ENCODE peak calls at places on chromosomes 11 and 22, in nine cellular contexts. One of them, this sample, is unnamed.

GRCh38 chr11:70768346-70769095 is 370.2 kb downstream of the CTTN start:
- DNase-seq in transverse colon: no peak
- DNase-seq in fibroblast of mammary gland: no peak
- DNase-seq in GM12865: no peak
- DNase-seq in foreskin fibroblast: no peak
- DNase-seq in body of pancreas: no peak
- DNase-seq in BJ: no peak
- DNase-seq in K562: no peak
- DNase-seq in breast epithelium: no peak
- DNase-seq in this sample: no peak

GRCh38 chr11:1473786-1474185 is 12.8 kb downstream of the MOB2 start:
- DNase-seq in breast epithelium: no peak
- DNase-seq in fibroblast of mammary gland: no peak
- DNase-seq in BJ: no peak
- DNase-seq in body of pancreas: no peak
- DNase-seq in K562: no peak
- DNase-seq in foreskin fibroblast: no peak
- DNase-seq in GM12865: no peak
- DNase-seq in transverse colon: no peak
- DNase-seq in this sample: no peak

GRCh38 chr11:45622861-45623260 is 42.6 kb downstream of the CHST1 start:
- DNase-seq in transverse colon: no peak
- DNase-seq in GM12865: no peak
- DNase-seq in body of pancreas: no peak
- DNase-seq in BJ: no peak
- DNase-seq in fibroblast of mammary gland: no peak
- DNase-seq in breast epithelium: no peak
- DNase-seq in foreskin fibroblast: no peak
- DNase-seq in K562: no peak
- DNase-seq in this sample: no peak

GRCh38 chr11:103946793-103947565 is 89.5 kb upstream of the DDI1 start:
- DNase-seq in fibroblast of mammary gland: peak
- DNase-seq in GM12865: no peak
- DNase-seq in foreskin fibroblast: no peak
- DNase-seq in K562: no peak
- DNase-seq in BJ: no peak
- DNase-seq in transverse colon: no peak
- DNase-seq in body of pancreas: no peak
- DNase-seq in breast epithelium: no peak
- DNase-seq in this sample: no peak

GRCh38 chr11:26896716-26897115 is 97.2 kb upstream of the FIBIN start:
- DNase-seq in transverse colon: no peak
- DNase-seq in GM12865: no peak
- DNase-seq in foreskin fibroblast: no peak
- DNase-seq in fibroblast of mammary gland: no peak
- DNase-seq in body of pancreas: no peak
- DNase-seq in breast epithelium: no peak
- DNase-seq in BJ: peak
- DNase-seq in K562: no peak
- DNase-seq in this sample: no peak

GRCh38 chr22:41106122-41106968 is 14.0 kb downstream of the EP300 start:
- DNase-seq in foreskin fibroblast: no peak
- DNase-seq in GM12865: no peak
- DNase-seq in transverse colon: no peak
- DNase-seq in K562: no peak
- DNase-seq in BJ: no peak
- DNase-seq in fibroblast of mammary gland: peak
- DNase-seq in body of pancreas: no peak
- DNase-seq in breast epithelium: no peak
- DNase-seq in this sample: no peak

GRCh38 chr11:39732002-39732401 is 1727.5 kb downstream of the LRRC4C start:
- DNase-seq in foreskin fibroblast: no peak
- DNase-seq in transverse colon: no peak
- DNase-seq in body of pancreas: no peak
- DNase-seq in breast epithelium: no peak
- DNase-seq in GM12865: no peak
- DNase-seq in BJ: no peak
- DNase-seq in fibroblast of mammary gland: no peak
- DNase-seq in K562: no peak
- DNase-seq in this sample: no peak

GRCh38 chr22:50293441-50294318 is 13.8 kb downstream of the PLXNB2 start:
- DNase-seq in K562: no peak
- DNase-seq in fibroblast of mammary gland: peak
- DNase-seq in foreskin fibroblast: peak
- DNase-seq in GM12865: peak
- DNase-seq in breast epithelium: peak
- DNase-seq in body of pancreas: peak
- DNase-seq in BJ: no peak
- DNase-seq in transverse colon: peak
- DNase-seq in this sample: no peak

GRCh38 chr11:16160146-16160545 is 196.2 kb downstream of the SOX6 start:
- DNase-seq in body of pancreas: no peak
- DNase-seq in foreskin fibroblast: no peak
- DNase-seq in fibroblast of mammary gland: no peak
- DNase-seq in transverse colon: no peak
- DNase-seq in K562: no peak
- DNase-seq in GM12865: no peak
- DNase-seq in BJ: no peak
- DNase-seq in breast epithelium: no peak
- DNase-seq in this sample: no peak

GRCh38 chr11:6667733-6668374 is 12.2 kb upstream of the DCHS1 start:
- DNase-seq in GM12865: peak
- DNase-seq in BJ: no peak
- DNase-seq in foreskin fibroblast: no peak
- DNase-seq in K562: peak
- DNase-seq in breast epithelium: no peak
- DNase-seq in body of pancreas: peak
- DNase-seq in fibroblast of mammary gland: peak
- DNase-seq in transverse colon: no peak
- DNase-seq in this sample: no peak

GRCh38 chr11:109112748-109113378 is 309.1 kb upstream of the C11orf87 start:
- DNase-seq in foreskin fibroblast: no peak
- DNase-seq in transverse colon: no peak
- DNase-seq in breast epithelium: no peak
- DNase-seq in BJ: no peak
- DNase-seq in K562: no peak
- DNase-seq in fibroblast of mammary gland: no peak
- DNase-seq in GM12865: no peak
- DNase-seq in body of pancreas: peak
- DNase-seq in this sample: no peak

GRCh38 chr22:38078046-38078840 is 5.7 kb downstream of the SLC16A8 start:
- DNase-seq in foreskin fibroblast: no peak
- DNase-seq in fibroblast of mammary gland: no peak
- DNase-seq in BJ: no peak
- DNase-seq in breast epithelium: no peak
- DNase-seq in K562: no peak
- DNase-seq in body of pancreas: no peak
- DNase-seq in GM12865: no peak
- DNase-seq in transverse colon: no peak
- DNase-seq in this sample: no peak

GRCh38 chr11:13668957-13669521 is 571 bp downstream of the FAR1 start:
- DNase-seq in foreskin fibroblast: peak
- DNase-seq in BJ: no peak
- DNase-seq in body of pancreas: peak
- DNase-seq in K562: peak
- DNase-seq in breast epithelium: no peak
- DNase-seq in transverse colon: peak
- DNase-seq in fibroblast of mammary gland: no peak
- DNase-seq in GM12865: peak
- DNase-seq in this sample: peak

DNA sequence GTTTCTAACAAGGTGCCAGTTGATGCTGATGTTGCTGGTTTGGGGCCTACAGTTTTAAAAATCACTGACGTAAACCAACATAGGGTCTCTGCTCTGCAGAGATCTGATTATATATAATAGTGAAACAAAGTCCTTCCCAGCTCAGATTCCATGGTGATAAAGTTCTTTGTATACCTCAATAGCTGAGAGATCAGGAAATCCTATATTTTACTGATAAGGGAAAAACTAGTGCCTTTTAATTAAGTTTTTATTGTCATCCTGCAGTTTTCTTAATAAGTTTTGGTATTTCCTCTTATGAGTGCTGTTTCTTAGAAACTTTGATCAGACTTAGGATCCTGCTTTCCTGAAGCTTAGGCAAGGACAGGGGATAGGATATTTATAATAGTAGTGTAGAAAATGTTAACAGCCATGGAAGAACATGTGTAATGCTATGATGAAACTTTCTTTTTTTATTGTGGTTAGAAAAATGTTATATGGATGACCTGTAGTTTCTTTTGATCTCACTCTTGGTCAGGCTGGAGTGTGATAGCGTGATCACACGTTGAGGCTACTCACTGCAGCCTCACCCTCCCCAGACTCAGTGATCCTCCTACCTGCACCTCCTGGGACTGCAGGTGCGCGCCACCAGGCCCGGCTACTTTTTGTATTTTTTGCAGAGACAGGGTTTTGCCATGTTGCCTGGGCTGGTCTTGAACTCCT is 14.1 kb downstream of the CAPRIN1 start:
- DNase-seq in BJ: no peak
- DNase-seq in breast epithelium: no peak
- DNase-seq in GM12865: no peak
- DNase-seq in foreskin fibroblast: no peak
- DNase-seq in K562: no peak
- DNase-seq in fibroblast of mammary gland: peak
- DNase-seq in transverse colon: no peak
- DNase-seq in body of pancreas: no peak
- DNase-seq in this sample: no peak
- TF ChIP-seq CTCF in BJ: no peak
- TF ChIP-seq CTCF in breast epithelium: no peak
- TF ChIP-seq CTCF in GM12865: no peak
- TF ChIP-seq CTCF in foreskin fibroblast: no peak
- TF ChIP-seq CTCF in K562: peak
- TF ChIP-seq CTCF in fibroblast of mammary gland: peak
- TF ChIP-seq CTCF in transverse colon: no peak
- TF ChIP-seq CTCF in body of pancreas: no peak
- TF ChIP-seq CTCF in this sample: no peak

GRCh38 chr22:25130462-25130861 is 69.2 kb upstream of the CRYBB3 start:
- DNase-seq in GM12865: no peak
- DNase-seq in breast epithelium: no peak
- DNase-seq in K562: no peak
- DNase-seq in transverse colon: peak
- DNase-seq in foreskin fibroblast: no peak
- DNase-seq in BJ: no peak
- DNase-seq in body of pancreas: no peak
- DNase-seq in fibroblast of mammary gland: no peak
- DNase-seq in this sample: no peak

GRCh38 chr22:25134451-25134850 is 65.2 kb upstream of the CRYBB3 start:
- DNase-seq in BJ: no peak
- DNase-seq in transverse colon: peak
- DNase-seq in GM12865: no peak
- DNase-seq in fibroblast of mammary gland: no peak
- DNase-seq in breast epithelium: no peak
- DNase-seq in body of pancreas: no peak
- DNase-seq in K562: no peak
- DNase-seq in foreskin fibroblast: no peak
- DNase-seq in this sample: no peak

GRCh38 chr22:25136953-25137576 is 62.6 kb upstream of the CRYBB3 start:
- DNase-seq in K562: no peak
- DNase-seq in foreskin fibroblast: no peak
- DNase-seq in GM12865: no peak
- DNase-seq in BJ: no peak
- DNase-seq in breast epithelium: no peak
- DNase-seq in transverse colon: no peak
- DNase-seq in body of pancreas: no peak
- DNase-seq in fibroblast of mammary gland: no peak
- DNase-seq in this sample: no peak

GRCh38 chr22:25131198-25131887 is 68.3 kb upstream of the CRYBB3 start:
- DNase-seq in foreskin fibroblast: no peak
- DNase-seq in body of pancreas: no peak
- DNase-seq in GM12865: no peak
- DNase-seq in K562: no peak
- DNase-seq in breast epithelium: no peak
- DNase-seq in transverse colon: peak
- DNase-seq in fibroblast of mammary gland: no peak
- DNase-seq in BJ: no peak
- DNase-seq in this sample: no peak

GRCh38 chr22:25134028-25134427 is 65.6 kb upstream of the CRYBB3 start:
- DNase-seq in foreskin fibroblast: no peak
- DNase-seq in K562: no peak
- DNase-seq in breast epithelium: peak
- DNase-seq in body of pancreas: peak
- DNase-seq in BJ: no peak
- DNase-seq in fibroblast of mammary gland: no peak
- DNase-seq in transverse colon: peak
- DNase-seq in GM12865: no peak
- DNase-seq in this sample: no peak
- TF ChIP-seq CTCF in foreskin fibroblast: no peak
- TF ChIP-seq CTCF in K562: no peak
- TF ChIP-seq CTCF in breast epithelium: no peak
- TF ChIP-seq CTCF in body of pancreas: no peak
- TF ChIP-seq CTCF in BJ: no peak
- TF ChIP-seq CTCF in fibroblast of mammary gland: no peak
- TF ChIP-seq CTCF in transverse colon: no peak
- TF ChIP-seq CTCF in GM12865: no peak
- TF ChIP-seq CTCF in this sample: no peak

DNA sequence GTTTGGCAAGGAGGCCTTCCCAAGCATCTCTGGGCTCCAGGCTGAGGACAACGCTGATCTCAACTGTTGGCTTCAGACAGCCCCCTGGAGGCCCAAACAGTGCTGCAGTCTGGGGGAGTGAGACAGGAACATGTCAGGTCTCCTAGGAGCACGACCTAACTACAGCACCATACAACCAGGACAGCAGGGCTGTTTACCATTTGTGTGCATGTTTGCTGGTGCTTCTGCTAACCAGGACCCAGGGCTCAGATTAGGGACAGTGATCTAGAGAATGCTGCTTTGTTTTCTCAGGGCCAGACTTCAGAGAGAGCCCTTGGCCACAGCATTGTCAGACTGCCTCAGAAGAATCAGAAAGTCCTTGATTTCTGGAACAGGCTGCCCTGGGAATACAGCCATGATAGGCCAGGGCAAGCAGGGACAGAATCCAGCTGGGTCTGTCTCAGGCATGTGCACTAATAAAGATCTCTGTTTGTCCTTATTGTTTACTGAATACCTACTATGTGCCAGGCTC is 126.5 kb downstream of the VPREB1 start:
- DNase-seq in foreskin fibroblast: no peak
- DNase-seq in K562: peak
- DNase-seq in transverse colon: no peak
- DNase-seq in body of pancreas: no peak
- DNase-seq in GM12865: no peak
- DNase-seq in BJ: no peak
- DNase-seq in breast epithelium: no peak
- DNase-seq in fibroblast of mammary gland: peak
- DNase-seq in this sample: no peak
- TF ChIP-seq CTCF in foreskin fibroblast: no peak
- TF ChIP-seq CTCF in K562: no peak
- TF ChIP-seq CTCF in transverse colon: no peak
- TF ChIP-seq CTCF in body of pancreas: no peak
- TF ChIP-seq CTCF in GM12865: no peak
- TF ChIP-seq CTCF in BJ: peak
- TF ChIP-seq CTCF in breast epithelium: no peak
- TF ChIP-seq CTCF in fibroblast of mammary gland: no peak
- TF ChIP-seq CTCF in this sample: no peak

DNA sequence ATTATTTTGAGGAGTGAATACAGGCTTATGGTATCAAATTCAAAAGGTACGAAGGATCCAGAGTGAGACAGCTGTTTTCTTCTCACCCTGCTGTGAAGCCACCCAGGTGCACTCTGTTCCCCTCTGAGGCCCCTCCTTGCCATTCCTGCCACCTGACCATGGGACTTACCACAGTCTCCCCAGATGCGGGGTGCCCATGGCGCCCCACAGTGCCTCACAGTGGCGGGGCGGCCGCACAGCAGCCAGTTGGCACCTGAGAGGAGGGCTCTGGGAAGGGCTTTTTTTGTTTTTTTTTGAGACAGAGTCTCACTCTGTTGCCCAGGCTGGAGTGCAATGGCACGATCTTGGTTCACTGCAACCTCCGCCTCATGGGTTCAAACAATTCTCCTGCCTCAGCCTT is 151.7 kb downstream of the CEP164 start:
- DNase-seq in fibroblast of mammary gland: no peak
- DNase-seq in breast epithelium: no peak
- DNase-seq in GM12865: peak
- DNase-seq in body of pancreas: peak
- DNase-seq in K562: peak
- DNase-seq in transverse colon: no peak
- DNase-seq in BJ: no peak
- DNase-seq in foreskin fibroblast: no peak
- DNase-seq in this sample: peak
- TF ChIP-seq CTCF in fibroblast of mammary gland: no peak
- TF ChIP-seq CTCF in breast epithelium: no peak
- TF ChIP-seq CTCF in GM12865: peak
- TF ChIP-seq CTCF in body of pancreas: peak
- TF ChIP-seq CTCF in K562: peak
- TF ChIP-seq CTCF in transverse colon: no peak
- TF ChIP-seq CTCF in BJ: no peak
- TF ChIP-seq CTCF in foreskin fibroblast: no peak
- TF ChIP-seq CTCF in this sample: peak

This sample was measured in GM13977.